ENCODE peak calls at places on chromosomes 13 and 19, in five cellular contexts. V, F, O, S and Z are unnamed samples. For H3F3A, the result is how much of the 10 kb centered on the place peaks cover.

GRCh38 chr13:106472621-106473020 is 62.8 kb downstream of the EFNB2 start:
- DNase-seq in S (no peak), O (no peak), F (no peak), V (no peak), Z (no peak)

GRCh38 chr19:6393982-6394412 is 1.0 kb upstream of the GTF2F1 start:
- DNase-seq in O (no peak), S (no peak), F (peak), V (no peak), Z (no peak)

GRCh38 chr19:900302-901111 is 7.2 kb downstream of the RNU6-9 start:
- DNase-seq in O (no peak), V (no peak), F (no peak), S (peak), Z (no peak)

GRCh38 chr19:3721900-3722442 is 13.8 kb downstream of the TJP3 start:
- DNase-seq in O (no peak), V (no peak), F (no peak), S (no peak), Z (no peak)

GRCh38 chr19:5205388-5205787 is 135.2 kb downstream of the PTPRS start:
- DNase-seq in V (no peak), O (no peak), F (no peak), S (no peak), Z (no peak)

GRCh38 chr13:45713106-45713690 is 11.1 kb downstream of the CBY2 start:
- DNase-seq in S (no peak), O (no peak), F (no peak), V (no peak), Z (no peak)

GRCh38 chr19:18939163-18939562 is 1.9 kb downstream of the HOMER3 start:
- DNase-seq in F (no peak), O (no peak), S (no peak), V (no peak), Z (no peak)

GRCh38 chr13:101785858-101786257 is 333.4 kb downstream of the ITGBL1 start:
- DNase-seq in F (peak), S (peak), O (peak), V (peak), Z (no peak)

GRCh38 chr19:8028951-8029491 is 23.5 kb upstream of the CCL25 start:
- DNase-seq in O (peak), S (no peak), V (peak), F (no peak), Z (no peak)

GRCh38 chr19:281992-282391 is 9.2 kb downstream of the PLPP2 start:
- DNase-seq in V (no peak), S (no peak), F (no peak), O (peak), Z (no peak)

GRCh38 chr19:2027361-2027760 is 11.8 kb upstream of the BTBD2 start:
- DNase-seq in S (peak), V (peak), F (no peak), O (no peak), Z (no peak)

GRCh38 chr13:95937700-95938320 is 115.4 kb downstream of the UGGT2 start:
- DNase-seq in F (no peak), S (no peak), O (no peak), V (no peak), Z (no peak)

GRCh38 chr13:114324334-114324733 is 10.0 kb downstream of the CHAMP1 start:
- DNase-seq in S (no peak), O (no peak), F (no peak), V (no peak), Z (no peak)
- H3K27ac ChIP-seq in S (no peak), O (no peak), F (no peak), V (no peak), Z (no peak)

DNA sequence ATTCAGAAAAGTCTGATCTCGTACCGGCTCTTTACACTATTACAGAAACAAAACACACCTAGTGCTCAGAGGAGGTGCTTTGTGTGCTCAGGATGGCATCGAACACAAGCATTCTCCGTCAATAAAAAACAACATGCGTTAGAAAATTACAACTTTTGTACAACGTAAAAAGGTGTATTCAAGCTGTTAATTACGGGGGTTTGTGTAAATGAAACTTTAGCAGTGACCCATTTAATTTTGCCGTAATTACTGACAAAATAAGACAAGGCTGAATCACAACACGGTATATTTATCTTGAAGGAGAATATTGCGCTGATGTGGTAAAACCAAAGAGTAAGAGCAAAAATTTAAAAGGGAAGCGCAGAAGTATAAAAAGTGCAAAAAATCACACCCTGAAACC is 6.5 kb upstream of the SOX1 start:
- DNase-seq in V (no peak), O (no peak), F (no peak), S (no peak), Z (no peak)
- TF ChIP-seq EZH2 in V (peak), O (no peak), F (no peak), S (no peak), Z (no peak)

GRCh38 chr19:37981785-37982475 is 74.9 kb downstream of the SIPA1L3 start:
- DNase-seq in V (no peak), O (no peak), S (no peak), F (no peak), Z (no peak)

GRCh38 chr19:37977992-37978391 is 71.0 kb downstream of the SIPA1L3 start:
- DNase-seq in S (no peak), O (peak), V (peak), F (no peak), Z (no peak)

GRCh38 chr19:37982655-37983054 is 75.6 kb downstream of the SIPA1L3 start:
- DNase-seq in O (no peak), V (no peak), S (no peak), F (no peak), Z (no peak)

GRCh38 chr19:37979547-37980082 is 72.6 kb downstream of the SIPA1L3 start:
- DNase-seq in S (no peak), F (no peak), O (no peak), V (no peak), Z (peak)

GRCh38 chr19:37980419-37980975 is 73.5 kb downstream of the SIPA1L3 start:
- DNase-seq in F (no peak), O (no peak), V (no peak), S (no peak), Z (no peak)
- H3F3A ChIP-seq in F (under half), O (under half), V (under half), S (under half), Z (under half)

GRCh38 chr13:94390881-94391280 is 88.6 kb downstream of the DCT start:
- DNase-seq in O (no peak), F (no peak), S (no peak), V (peak), Z (no peak)

GRCh38 chr13:94384217-94384905 is 95.1 kb downstream of the DCT start:
- DNase-seq in O (no peak), S (no peak), F (no peak), V (no peak), Z (no peak)

GRCh38 chr13:94387047-94387446 is 92.4 kb downstream of the DCT start:
- DNase-seq in S (no peak), F (no peak), O (peak), V (no peak), Z (no peak)

GRCh38 chr13:94389544-94390351 is 89.7 kb downstream of the DCT start:
- DNase-seq in F (no peak), S (peak), O (no peak), V (peak), Z (no peak)
- H3K27ac ChIP-seq in F (no peak), S (no peak), O (no peak), V (no peak), Z (no peak)

GRCh38 chr13:27970382-27971235 is 1.5 kb upstream of the CDX2 start:
- DNase-seq in O (peak), F (no peak), V (no peak), S (no peak), Z (no peak)
- TF ChIP-seq EZH2 in O (peak), F (no peak), V (no peak), S (no peak), Z (no peak)

GRCh38 chr19:58304255-58304654 is 922 bp upstream of the ERVK3-1 start:
- DNase-seq in S (no peak), F (no peak), V (no peak), O (no peak), Z (no peak)
- H3F3A ChIP-seq in S (under half), F (under half), V (under half), O (under half), Z (under half)

GRCh38 chr13:110398564-110399507 is 91.8 kb downstream of the COL4A2 start:
- DNase-seq in S (no peak), F (no peak), O (no peak), V (peak), Z (no peak)
- H3K27ac ChIP-seq in S (peak), F (no peak), O (no peak), V (peak), Z (peak)

GRCh38 chr19:47419037-47419783 is at the start of gene MEIS3:
- DNase-seq in O (peak), S (no peak), V (peak), F (no peak), Z (no peak)
- TF ChIP-seq EZH2 in O (no peak), S (no peak), V (no peak), F (no peak), Z (no peak)